ENCODE peak calls at places on chromosome 11, in five cellular contexts. One of them, this sample, is unnamed.
A peak's percentile ranks its signal among the peaks of the same experiment; 100 is the strongest.

GRCh38 chr11:29634744-29635143 is 382.1 kb downstream of the KCNA4 start:
- DNase-seq in tibial artery: no peak
- DNase-seq in MM.1S: no peak
- DNase-seq in upper lobe of left lung: no peak
- DNase-seq in PC-3: no peak
- DNase-seq in this sample: no peak

GRCh38 chr11:36235750-36236149 is 53.5 kb downstream of the COMMD9 start:
- DNase-seq in tibial artery: no peak
- DNase-seq in MM.1S: no peak
- DNase-seq in upper lobe of left lung: no peak
- DNase-seq in PC-3: no peak
- DNase-seq in this sample: no peak

GRCh38 chr11:454043-454442 is 4.0 kb downstream of the PTDSS2 start:
- DNase-seq in tibial artery: no peak
- DNase-seq in MM.1S: no peak
- DNase-seq in upper lobe of left lung: no peak
- DNase-seq in PC-3: no peak
- DNase-seq in this sample: no peak

GRCh38 chr11:27209562-27210005 is 153.4 kb downstream of the CCDC34 start:
- DNase-seq in tibial artery: peak; percentile 77
- DNase-seq in MM.1S: no peak
- DNase-seq in upper lobe of left lung: no peak
- DNase-seq in PC-3: peak; percentile 96
- DNase-seq in this sample: no peak

GRCh38 chr11:106077609-106078517 is at the start of gene AASDHPPT:
- DNase-seq in tibial artery: no peak
- DNase-seq in MM.1S: no peak
- DNase-seq in upper lobe of left lung: peak; percentile 19
- DNase-seq in PC-3: peak; percentile 39
- DNase-seq in this sample: no peak

GRCh38 chr11:27228232-27228631 is 134.8 kb downstream of the CCDC34 start:
- DNase-seq in tibial artery: no peak
- DNase-seq in MM.1S: no peak
- DNase-seq in upper lobe of left lung: no peak
- DNase-seq in PC-3: no peak
- DNase-seq in this sample: no peak

GRCh38 chr11:134978388-134979088 is 566.5 kb upstream of the B3GAT1 start:
- DNase-seq in tibial artery: no peak
- DNase-seq in MM.1S: no peak
- DNase-seq in upper lobe of left lung: no peak
- DNase-seq in PC-3: no peak
- DNase-seq in this sample: no peak

GRCh38 chr11:68457898-68458249 is 2.7 kb upstream of the PPP6R3 start:
- DNase-seq in tibial artery: no peak
- DNase-seq in MM.1S: no peak
- DNase-seq in upper lobe of left lung: no peak
- DNase-seq in PC-3: no peak
- DNase-seq in this sample: no peak

GRCh38 chr11:1177020-1177770 is 19.4 kb downstream of the MUC5AC start:
- DNase-seq in tibial artery: no peak
- DNase-seq in MM.1S: no peak
- DNase-seq in upper lobe of left lung: no peak
- DNase-seq in PC-3: no peak
- DNase-seq in this sample: no peak

GRCh38 chr11:7442588-7443215 is 42.6 kb upstream of the OLFML1 start:
- DNase-seq in tibial artery: peak; percentile 72
- DNase-seq in MM.1S: peak; percentile 74
- DNase-seq in upper lobe of left lung: peak; percentile 63
- DNase-seq in PC-3: peak; percentile 81
- DNase-seq in this sample: peak; percentile 87

GRCh38 chr11:8839306-8839956 is 71.6 kb upstream of the AKIP1 start:
- DNase-seq in tibial artery: no peak
- DNase-seq in MM.1S: no peak
- DNase-seq in upper lobe of left lung: no peak
- DNase-seq in PC-3: no peak
- DNase-seq in this sample: no peak

GRCh38 chr11:8838248-8838647 is 72.7 kb upstream of the AKIP1 start:
- DNase-seq in tibial artery: no peak
- DNase-seq in MM.1S: no peak
- DNase-seq in upper lobe of left lung: no peak
- DNase-seq in PC-3: no peak
- DNase-seq in this sample: no peak

GRCh38 chr11:8839957-8840945 is 70.7 kb upstream of the AKIP1 start:
- DNase-seq in tibial artery: no peak
- DNase-seq in MM.1S: no peak
- DNase-seq in upper lobe of left lung: peak; percentile 78
- DNase-seq in PC-3: peak; percentile 27
- DNase-seq in this sample: peak; percentile 49

GRCh38 chr11:8841899-8842298 is 69.1 kb upstream of the AKIP1 start:
- DNase-seq in tibial artery: no peak
- DNase-seq in MM.1S: no peak
- DNase-seq in upper lobe of left lung: no peak
- DNase-seq in PC-3: peak; percentile 8
- DNase-seq in this sample: no peak
- H3K27ac ChIP-seq in tibial artery: no peak overlapping the region
- H3K27ac ChIP-seq in MM.1S: no peak overlapping the region
- H3K27ac ChIP-seq in upper lobe of left lung: no peak overlapping the region
- H3K27ac ChIP-seq in PC-3: no peak overlapping the region
- H3K27ac ChIP-seq in this sample: no peak overlapping the region

GRCh38 chr11:74182635-74183034 is 11.5 kb downstream of the PPME1 start:
- DNase-seq in tibial artery: no peak
- DNase-seq in MM.1S: no peak
- DNase-seq in upper lobe of left lung: no peak
- DNase-seq in PC-3: peak; percentile 57
- DNase-seq in this sample: no peak

GRCh38 chr11:74179234-74180126 is 8.4 kb downstream of the PPME1 start:
- DNase-seq in tibial artery: no peak
- DNase-seq in MM.1S: no peak
- DNase-seq in upper lobe of left lung: no peak
- DNase-seq in PC-3: peak; percentile 23
- DNase-seq in this sample: no peak

GRCh38 chr11:74185695-74186094 is 14.6 kb downstream of the PPME1 start:
- DNase-seq in tibial artery: no peak
- DNase-seq in MM.1S: no peak
- DNase-seq in upper lobe of left lung: no peak
- DNase-seq in PC-3: peak; percentile 86
- DNase-seq in this sample: no peak

DNA sequence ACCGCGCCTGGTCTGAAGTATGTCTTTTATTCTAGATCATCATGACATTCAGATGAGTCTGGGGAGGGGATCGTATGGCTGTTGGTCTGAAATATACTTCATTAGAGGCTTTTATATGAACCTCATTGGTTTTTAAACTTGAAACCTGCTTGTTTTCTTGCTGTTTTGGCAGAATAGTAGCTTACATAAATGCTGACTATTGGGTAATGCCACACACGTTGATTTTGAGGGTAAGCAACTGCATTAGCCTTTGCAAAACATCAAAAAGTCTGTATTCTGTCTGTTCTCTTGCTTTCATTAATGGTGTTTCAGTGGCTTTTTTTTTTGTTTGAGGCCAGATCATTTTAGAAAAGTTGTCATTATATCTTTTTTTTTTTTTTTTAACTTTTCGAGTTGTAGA is 14.2 kb downstream of the PPME1 start:
- DNase-seq in tibial artery: no peak
- DNase-seq in MM.1S: no peak
- DNase-seq in upper lobe of left lung: no peak
- DNase-seq in PC-3: no peak
- DNase-seq in this sample: no peak
- TF ChIP-seq CTCF in tibial artery: no peak
- TF ChIP-seq CTCF in MM.1S: no peak
- TF ChIP-seq CTCF in upper lobe of left lung: no peak
- TF ChIP-seq CTCF in PC-3: no peak
- TF ChIP-seq CTCF in this sample: no peak

DNA sequence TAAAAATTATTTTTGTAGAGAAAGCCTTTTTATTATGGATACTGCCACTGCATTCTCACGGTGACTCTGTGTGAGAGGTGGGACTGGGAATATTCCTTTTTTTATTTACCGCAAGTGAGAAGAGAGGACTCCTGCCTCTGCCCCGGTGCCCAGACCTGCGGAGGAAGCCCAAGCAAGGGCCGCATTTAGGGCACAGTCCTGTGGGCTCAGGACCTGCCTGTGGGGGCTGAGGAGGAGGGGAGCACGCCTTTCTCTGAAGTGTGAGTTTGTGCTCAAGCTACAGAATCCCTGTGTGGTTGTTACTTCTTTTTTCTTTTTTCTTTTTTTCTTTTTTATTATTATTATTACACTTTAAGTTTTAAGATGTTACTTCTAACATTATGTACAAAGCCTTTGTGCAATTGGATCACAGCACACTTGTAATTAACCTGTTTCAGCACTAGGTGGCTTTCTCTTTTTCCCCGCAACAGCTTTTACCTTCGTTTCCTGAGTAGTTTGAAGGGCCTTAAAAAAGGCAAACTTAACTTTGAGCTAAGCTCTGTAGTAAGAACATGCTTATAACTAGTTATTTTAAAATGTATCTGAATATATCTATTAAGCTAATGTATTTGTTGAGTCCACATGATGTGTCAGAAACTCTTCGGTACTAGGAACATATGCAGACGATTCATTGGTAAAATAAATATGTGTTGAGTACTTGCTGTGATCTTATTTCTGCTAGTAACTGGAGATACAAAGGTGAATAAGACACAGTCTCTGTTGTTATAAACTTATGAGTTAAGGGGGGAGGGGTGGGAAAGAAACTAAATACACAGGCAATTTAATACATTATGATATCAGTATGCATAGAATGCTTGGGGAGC is 18.3 kb downstream of the AMOTL1 start:
- DNase-seq in tibial artery: no peak
- DNase-seq in MM.1S: peak; percentile 15
- DNase-seq in upper lobe of left lung: no peak
- DNase-seq in PC-3: peak; percentile 75
- DNase-seq in this sample: no peak
- H3K27ac ChIP-seq in tibial artery: no peak overlapping the region
- H3K27ac ChIP-seq in MM.1S: no peak overlapping the region
- H3K27ac ChIP-seq in upper lobe of left lung: no peak overlapping the region
- H3K27ac ChIP-seq in PC-3: peak overlapping the region; percentile 95
- H3K27ac ChIP-seq in this sample: no peak overlapping the region

DNA sequence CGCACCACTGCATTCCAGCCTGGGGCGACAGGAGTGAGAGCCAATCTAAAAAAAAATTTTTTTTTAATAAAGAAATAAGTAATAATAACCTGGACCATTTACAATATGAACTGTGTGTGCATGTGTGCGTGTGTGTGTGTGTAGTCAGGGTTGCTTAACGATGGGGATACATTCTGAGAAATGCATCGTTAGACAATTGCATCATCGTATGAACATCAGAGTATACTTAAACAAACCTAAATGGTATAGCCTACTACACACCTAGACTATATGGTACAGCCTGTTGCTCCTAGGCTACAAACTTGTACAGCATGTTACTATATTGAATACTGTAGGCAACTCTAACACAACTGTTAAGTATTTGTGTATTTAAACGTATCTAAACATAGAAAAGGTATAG is 26.4 kb downstream of the RDX start:
- DNase-seq in tibial artery: no peak
- DNase-seq in MM.1S: no peak
- DNase-seq in upper lobe of left lung: no peak
- DNase-seq in PC-3: no peak
- DNase-seq in this sample: no peak
- TF ChIP-seq CTCF in tibial artery: no peak
- TF ChIP-seq CTCF in MM.1S: no peak
- TF ChIP-seq CTCF in upper lobe of left lung: no peak
- TF ChIP-seq CTCF in PC-3: no peak
- TF ChIP-seq CTCF in this sample: no peak

GRCh38 chr11:65060913-65061408 is 2.6 kb upstream of the NAALADL1 start:
- DNase-seq in tibial artery: no peak
- DNase-seq in MM.1S: no peak
- DNase-seq in upper lobe of left lung: peak; percentile 33
- DNase-seq in PC-3: no peak
- DNase-seq in this sample: no peak
- H3K27ac ChIP-seq in tibial artery: no peak overlapping the region
- H3K27ac ChIP-seq in MM.1S: no peak overlapping the region
- H3K27ac ChIP-seq in upper lobe of left lung: no peak overlapping the region
- H3K27ac ChIP-seq in PC-3: no peak overlapping the region
- H3K27ac ChIP-seq in this sample: no peak overlapping the region

DNA sequence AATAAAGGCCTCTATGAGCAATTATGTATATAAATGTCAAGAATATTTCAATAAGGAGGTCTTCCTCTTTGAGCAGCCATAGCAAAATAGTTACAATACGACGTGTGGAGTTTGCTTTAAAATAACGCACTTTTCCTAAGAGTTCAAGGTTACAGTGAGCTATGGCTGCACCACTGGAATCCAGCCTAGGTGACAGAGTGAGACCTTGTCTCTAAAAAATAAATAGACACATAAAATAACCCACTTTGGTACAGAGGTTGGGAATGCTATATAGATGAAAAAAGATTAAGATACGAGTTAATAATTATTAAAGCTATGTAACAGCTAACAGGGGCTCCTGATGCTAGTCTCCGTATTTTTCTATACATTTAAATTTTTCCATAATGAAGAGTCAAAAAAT is 12.6 kb downstream of the RAB6A start:
- DNase-seq in tibial artery: no peak
- DNase-seq in MM.1S: no peak
- DNase-seq in upper lobe of left lung: no peak
- DNase-seq in PC-3: no peak
- DNase-seq in this sample: no peak
- TF ChIP-seq CTCF in tibial artery: no peak
- TF ChIP-seq CTCF in MM.1S: no peak
- TF ChIP-seq CTCF in upper lobe of left lung: no peak
- TF ChIP-seq CTCF in PC-3: no peak
- TF ChIP-seq CTCF in this sample: no peak

GRCh38 chr11:3723014-3723708 is 52.0 kb upstream of the CHRNA10 start:
- DNase-seq in tibial artery: no peak
- DNase-seq in MM.1S: no peak
- DNase-seq in upper lobe of left lung: peak; percentile 46
- DNase-seq in PC-3: peak; percentile 69
- DNase-seq in this sample: no peak
- H3K27ac ChIP-seq in tibial artery: no peak overlapping the region
- H3K27ac ChIP-seq in MM.1S: no peak overlapping the region
- H3K27ac ChIP-seq in upper lobe of left lung: no peak overlapping the region
- H3K27ac ChIP-seq in PC-3: peak overlapping the region; percentile 35
- H3K27ac ChIP-seq in this sample: no peak overlapping the region

GRCh38 chr11:12083380-12083779 is 27.0 kb upstream of the MICAL2 start:
- DNase-seq in tibial artery: peak; percentile 58
- DNase-seq in MM.1S: no peak
- DNase-seq in upper lobe of left lung: no peak
- DNase-seq in PC-3: no peak
- DNase-seq in this sample: no peak
- TF ChIP-seq CTCF in tibial artery: no peak
- TF ChIP-seq CTCF in MM.1S: no peak
- TF ChIP-seq CTCF in upper lobe of left lung: no peak
- TF ChIP-seq CTCF in PC-3: peak; percentile 41
- TF ChIP-seq CTCF in this sample: no peak

DNA sequence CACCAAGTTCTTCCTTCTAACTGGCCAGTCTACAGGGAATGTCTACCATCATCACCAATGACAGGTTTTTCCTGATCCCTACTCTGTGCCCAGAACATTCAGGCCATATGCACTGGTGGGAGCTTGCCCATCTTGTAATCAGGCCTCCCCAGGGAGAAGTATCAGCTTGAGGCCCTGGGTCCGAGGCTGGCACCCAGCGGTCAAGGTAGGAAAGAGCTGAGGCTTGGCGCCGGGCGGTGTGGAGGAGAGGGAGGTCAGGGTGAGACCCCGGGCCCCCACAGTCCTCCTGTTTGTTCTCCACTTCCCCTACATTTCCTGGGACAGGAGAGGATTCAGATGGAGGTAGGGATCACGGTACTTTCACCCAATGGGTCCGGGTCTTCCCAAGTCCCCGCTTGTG is 15.5 kb downstream of the TSKU start:
- DNase-seq in tibial artery: no peak
- DNase-seq in MM.1S: no peak
- DNase-seq in upper lobe of left lung: no peak
- DNase-seq in PC-3: no peak
- DNase-seq in this sample: no peak
- H3K27ac ChIP-seq in tibial artery: peak overlapping the region; percentile 63
- H3K27ac ChIP-seq in MM.1S: no peak overlapping the region
- H3K27ac ChIP-seq in upper lobe of left lung: no peak overlapping the region
- H3K27ac ChIP-seq in PC-3: no peak overlapping the region
- H3K27ac ChIP-seq in this sample: no peak overlapping the region